ENCODE peak calls at places on chromosomes 5 and 9, in ten cellular contexts. K is cardiac muscle cell; A is thoracic aorta; P is ovary; E is tibial artery; X is CD8-positive, alpha-beta T cell; J is left ventricle myocardium inferior; V is lower lobe of right lung; Z is fibroblast of lung; G is heart right ventricle. C is an unnamed sample.

GRCh38 chr5:21063146-21063545 is 1075.1 kb upstream of the CDH18 start:
- DNase-seq in J (no peak), E (no peak), X (no peak), K (no peak), G (no peak), Z (no peak), P (no peak), V (no peak), A (no peak), C (no peak)

GRCh38 chr5:172151661-172152210 is 36.3 kb downstream of the STK10 start:
- DNase-seq in X (no peak), J (no peak), G (no peak), E (no peak), A (no peak), K (no peak), Z (no peak), V (no peak), P (no peak), C (no peak)

GRCh38 chr5:78065073-78065472 is 229.4 kb downstream of the AP3B1 start:
- DNase-seq in K (no peak), X (no peak), P (no peak), J (no peak), Z (no peak), G (no peak), V (no peak), E (no peak), A (no peak), C (no peak)

GRCh38 chr5:77641963-77642589 is 3.6 kb upstream of the OTP start:
- DNase-seq in P (no peak), E (no peak), V (no peak), Z (no peak), A (no peak), G (no peak), X (no peak), J (no peak), K (no peak), C (no peak)

GRCh38 chr9:99601506-99601905 is 220.2 kb upstream of the NR4A3 start:
- DNase-seq in P (no peak), J (no peak), Z (peak; percentile 24), G (peak; percentile 24), A (no peak), X (no peak), E (no peak), K (no peak), V (no peak), C (no peak)

GRCh38 chr9:15851766-15852165 is 298.9 kb downstream of the CCDC171 start:
- DNase-seq in J (no peak), Z (no peak), V (no peak), A (no peak), X (no peak), P (no peak), E (no peak), G (no peak), K (no peak), C (no peak)

GRCh38 chr9:99103909-99104458 is 929 bp upstream of the TGFBR1 start:
- DNase-seq in A (no peak), X (peak; percentile 17), K (no peak), E (peak; percentile 41), G (peak; percentile 31), V (no peak), J (peak; percentile 15), P (peak; percentile 12), Z (peak; percentile 32), C (no peak)

GRCh38 chr5:115455241-115455640 is 89.3 kb downstream of the FEM1C start:
- DNase-seq in X (no peak), P (no peak), V (no peak), A (no peak), Z (peak; percentile 95), E (peak; percentile 37), J (no peak), G (no peak), K (no peak), C (no peak)

GRCh38 chr9:136720251-136720886 is 8.0 kb downstream of the DIPK1B start:
- DNase-seq in A (no peak), Z (no peak), V (no peak), G (no peak), J (peak; percentile 51), P (no peak), K (no peak), E (no peak), X (no peak), C (no peak)

GRCh38 chr9:4509590-4509984 is 19.3 kb downstream of the SLC1A1 start:
- DNase-seq in Z (no peak), X (no peak), J (no peak), A (no peak), E (no peak), P (no peak), V (no peak), K (no peak), G (no peak), C (no peak)

GRCh38 chr9:38091310-38092199 is 22.5 kb upstream of the SHB start:
- DNase-seq in J (no peak), E (no peak), V (no peak), X (no peak), K (no peak), Z (no peak), A (no peak), P (no peak), G (no peak), C (peak; percentile 46)

GRCh38 chr9:4397917-4398316 is 92.4 kb upstream of the SLC1A1 start:
- DNase-seq in X (no peak), V (no peak), K (no peak), P (no peak), Z (no peak), A (no peak), E (no peak), G (no peak), J (no peak), C (no peak)

GRCh38 chr5:53109041-53109435 is 519 bp downstream of the MOCS2 start:
- DNase-seq in V (no peak), A (no peak), J (no peak), Z (peak; percentile 17), G (no peak), X (no peak), P (no peak), K (peak; percentile 14), E (no peak), C (no peak)

GRCh38 chr5:176185133-176185733 is 53.0 kb upstream of the SIMC1 start:
- DNase-seq in Z (no peak), A (no peak), J (no peak), K (no peak), V (no peak), P (peak; percentile 53), X (no peak), G (no peak), E (no peak), C (no peak)

GRCh38 chr9:117643288-117643654 is 60.9 kb upstream of the TLR4 start:
- DNase-seq in Z (no peak), J (no peak), K (no peak), A (no peak), P (no peak), X (no peak), V (no peak), G (no peak), E (no peak), C (no peak)

GRCh38 chr5:65320250-65320649 is 161.5 kb downstream of the ADAMTS6 start:
- DNase-seq in G (no peak), A (no peak), P (no peak), V (no peak), K (no peak), Z (no peak), J (no peak), X (no peak), E (no peak), C (no peak)

GRCh38 chr5:98916540-98916939 is 12.3 kb downstream of the CHD1 start:
- DNase-seq in E (no peak), Z (no peak), X (no peak), A (no peak), J (no peak), G (no peak), P (no peak), K (no peak), V (no peak), C (no peak)

GRCh38 chr5:171893290-171893890 is 107.8 kb downstream of the SMIM23 start:
- DNase-seq in A (no peak), J (no peak), V (no peak), K (no peak), E (no peak), X (no peak), G (no peak), Z (peak; percentile 68), P (no peak), C (no peak)

GRCh38 chr9:69030851-69031645 is 4.5 kb upstream of the FXN start:
- DNase-seq in X (no peak), V (no peak), G (no peak), A (no peak), E (no peak), K (no peak), Z (no peak), P (no peak), J (no peak), C (no peak)

GRCh38 chr5:157511656-157512644 is 51.9 kb downstream of the NIPAL4 start:
- DNase-seq in E (peak; percentile 99), X (no peak), A (peak; percentile 94), G (peak; percentile 95), V (peak; percentile 78), J (peak; percentile 90), Z (peak; percentile 99), P (peak; percentile 97), K (no peak), C (peak; percentile 96)

GRCh38 chr9:97831843-97832636 is 21.0 kb upstream of the FOXE1 start:
- DNase-seq in V (no peak), X (no peak), A (no peak), G (no peak), E (no peak), P (no peak), J (no peak), Z (no peak), K (no peak), C (no peak)
- H3K4me3 ChIP-seq in V (no peak overlapping the region), X (no peak overlapping the region), A (no peak overlapping the region), G (no peak overlapping the region), E (no peak overlapping the region), P (no peak overlapping the region), J (no peak overlapping the region), Z (no peak overlapping the region), K (no peak overlapping the region), C (no peak overlapping the region)

GRCh38 chr5:38538161-38538560 is 18.3 kb downstream of the LIFR start:
- DNase-seq in X (no peak), Z (no peak), V (no peak), P (no peak), A (no peak), E (no peak), G (no peak), K (no peak), J (no peak), C (no peak)
- TF ChIP-seq CTCF in X (no peak), Z (no peak), V (no peak), P (no peak), A (no peak), E (no peak), G (no peak), K (no peak), J (no peak), C (no peak)

GRCh38 chr9:110261631-110262030 is 5.3 kb upstream of the TXN start:
- DNase-seq in A (no peak), G (no peak), E (no peak), K (no peak), X (no peak), Z (peak; percentile 63), J (no peak), V (no peak), P (no peak), C (no peak)
- H3K27ac ChIP-seq in A (no peak overlapping the region), G (no peak overlapping the region), E (no peak overlapping the region), K (no peak overlapping the region), X (no peak overlapping the region), Z (no peak overlapping the region), J (no peak overlapping the region), V (no peak overlapping the region), P (no peak overlapping the region), C (no peak overlapping the region)

GRCh38 chr5:80254767-80255424 is 952 bp downstream of the SERINC5 start:
- DNase-seq in E (no peak), A (no peak), J (no peak), G (no peak), Z (peak; percentile 25), K (no peak), X (peak; percentile 16), P (no peak), V (no peak), C (no peak)
- H3K4me3 ChIP-seq in E (peak overlapping the region; percentile 76), A (peak overlapping the region; percentile 88), J (peak overlapping the region; percentile 91), G (peak overlapping the region; percentile 78), Z (peak overlapping the region; percentile 85), K (peak overlapping the region; percentile 62), X (peak overlapping the region; percentile 81), P (peak overlapping the region; percentile 78), V (peak overlapping the region; percentile 91), C (peak overlapping the region; percentile 86)

C was measured in coronary artery.